ENCODE peak calls at places on chromosomes 11 and 22, in six cellular contexts. J, P, R, U, C and Q are unnamed samples.

GRCh38 chr11:75413864-75414263 is 14.5 kb downstream of the RPS3 start:
- DNase-seq in J (no peak), P (no peak), R (no peak), U (no peak), C (no peak), Q (no peak)

GRCh38 chr11:120224872-120225371 is 14.1 kb downstream of the OAF start:
- DNase-seq in J (no peak), P (no peak), R (no peak), U (no peak), C (no peak), Q (no peak)

GRCh38 chr11:65852508-65853248 is 5.3 kb downstream of the CFL1 start:
- DNase-seq in J (no peak), P (no peak), R (no peak), U (no peak), C (no peak), Q (no peak)

GRCh38 chr11:119081682-119082081 is 3.0 kb upstream of the HMBS start:
- DNase-seq in J (no peak), P (no peak), R (no peak), U (no peak), C (no peak), Q (no peak)

GRCh38 chr11:57425565-57426438 is 1.1 kb downstream of the SLC43A3 start:
- DNase-seq in J (no peak), P (no peak), R (no peak), U (no peak), C (no peak), Q (no peak)

GRCh38 chr11:62554377-62554776 is 7.8 kb upstream of the AHNAK start:
- DNase-seq in J (no peak), P (no peak), R (no peak), U (peak), C (no peak), Q (no peak)

GRCh38 chr11:45332486-45332934 is 46.4 kb upstream of the SYT13 start:
- DNase-seq in J (peak), P (no peak), R (peak), U (peak), C (no peak), Q (no peak)

GRCh38 chr11:8260202-8260996 is 3.3 kb downstream of the LMO1 start:
- DNase-seq in J (no peak), P (no peak), R (no peak), U (peak), C (no peak), Q (no peak)

GRCh38 chr11:17921620-17922473 is 91.0 kb downstream of the SERGEF start:
- DNase-seq in J (no peak), P (no peak), R (no peak), U (no peak), C (no peak), Q (no peak)

GRCh38 chr11:67639438-67639859 is at the start of gene TBX10:
- DNase-seq in J (no peak), P (no peak), R (no peak), U (peak), C (no peak), Q (no peak)

GRCh38 chr22:43014062-43014875 is 680 bp downstream of the PACSIN2 start:
- DNase-seq in J (no peak), P (no peak), R (peak), U (peak), C (peak), Q (no peak)

GRCh38 chr22:28424427-28425080 is 255.1 kb downstream of the TTC28 start:
- DNase-seq in J (peak), P (no peak), R (no peak), U (no peak), C (no peak), Q (no peak)

GRCh38 chr22:46010951-46011626 is 34.1 kb upstream of the WNT7B start:
- DNase-seq in J (no peak), P (no peak), R (no peak), U (no peak), C (no peak), Q (no peak)

GRCh38 chr11:2208691-2209369 is 37.2 kb upstream of the TH start:
- DNase-seq in J (peak), P (no peak), R (peak), U (peak), C (no peak), Q (peak)

GRCh38 chr11:69078930-69079607 is 30.3 kb downstream of the TPCN2 start:
- DNase-seq in J (no peak), P (no peak), R (no peak), U (no peak), C (no peak), Q (no peak)

GRCh38 chr11:36421546-36422155 is 88.4 kb downstream of the TRAF6 start:
- DNase-seq in J (no peak), P (no peak), R (no peak), U (no peak), C (no peak), Q (no peak)

GRCh38 chr11:117816151-117816741 is 8.3 kb downstream of the FXYD2 start:
- DNase-seq in J (no peak), P (no peak), R (peak), U (peak), C (no peak), Q (no peak)

GRCh38 chr11:119091966-119092879 is 7.5 kb downstream of the HMBS start:
- DNase-seq in J (no peak), P (no peak), R (no peak), U (no peak), C (no peak), Q (no peak)

GRCh38 chr22:32175751-32176644 is 16.9 kb upstream of the C22orf42 start:
- DNase-seq in J (no peak), P (no peak), R (no peak), U (peak), C (no peak), Q (no peak)

GRCh38 chr11:96963375-96963774 is 573.6 kb downstream of the JRKL start:
- DNase-seq in J (no peak), P (no peak), R (no peak), U (no peak), C (no peak), Q (no peak)

GRCh38 chr11:2309251-2310072 is 7.6 kb downstream of the TSPAN32 start:
- DNase-seq in J (no peak), P (no peak), R (no peak), U (no peak), C (no peak), Q (peak)

GRCh38 chr11:128417607-128418324 is 169.6 kb downstream of the ETS1 start:
- DNase-seq in J (no peak), P (no peak), R (no peak), U (no peak), C (no peak), Q (no peak)

GRCh38 chr11:5700422-5701064 is 11.0 kb downstream of the TRIM22 start:
- DNase-seq in J (no peak), P (no peak), R (no peak), U (no peak), C (no peak), Q (no peak)

GRCh38 chr11:108007819-108008218 is 879 bp upstream of the CUL5 start:
- DNase-seq in J (no peak), P (no peak), R (no peak), U (no peak), C (no peak), Q (no peak)

GRCh38 chr11:49995559-49995958 is 13.2 kb upstream of the OR4C12 start:
- DNase-seq in J (no peak), P (no peak), R (peak), U (peak), C (no peak), Q (no peak)

GRCh38 chr22:37091986-37092385 is 17.5 kb downstream of the TMPRSS6 start:
- DNase-seq in J (no peak), P (no peak), R (no peak), U (no peak), C (no peak), Q (no peak)

GRCh38 chr22:31332886-31333285 is 13.3 kb downstream of the PATZ1 start:
- DNase-seq in J (no peak), P (no peak), R (no peak), U (no peak), C (no peak), Q (no peak)